ENCODE peak calls at places on chromosomes 16 and 17, in eight cellular contexts. K is mucosa of gallbladder, B is NCI-H446 treated with DMSO at 0.1 percent for 48 hours, W is fibroblast of the aortic adventitia, X is OCI-LY7, Z is NCI-H2227 treated with DMSO at 0.1 percent for 48 hours, D is omental fat pad, N is ACHN. T is an unnamed sample.
A peak's percentile ranks its signal among the peaks of the same experiment; 100 is the strongest.

GRCh38 chr16:68707341-68708152 is 29.5 kb upstream of the CDH1 start:
- DNase-seq in K (peak; percentile 80), B (no peak), W (no peak), X (no peak), Z (no peak), D (no peak), N (peak; percentile 86), T (peak; percentile 91)

GRCh38 chr16:30005341-30006094 is 5.3 kb downstream of the DOC2A start:
- DNase-seq in K (no peak), B (no peak), W (peak; percentile 51), X (peak; percentile 59), Z (no peak), D (no peak), N (peak; percentile 64), T (no peak)

GRCh38 chr16:77898671-77899211 is 110.4 kb downstream of the VAT1L start:
- DNase-seq in K (no peak), B (no peak), W (peak; percentile 57), X (no peak), Z (no peak), D (no peak), N (no peak), T (no peak)

GRCh38 chr16:69351309-69352027 is at the start of gene TMED6:
- DNase-seq in K (peak; percentile 56), B (no peak), W (no peak), X (no peak), Z (peak; percentile 33), D (no peak), N (peak; percentile 69), T (no peak)

GRCh38 chr16:47600376-47600775 is 139.2 kb downstream of the PHKB start:
- DNase-seq in K (no peak), B (no peak), W (no peak), X (no peak), Z (no peak), D (no peak), N (no peak), T (no peak)

GRCh38 chr17:81577278-81578000 is 25.3 kb upstream of the FAAP100 start:
- DNase-seq in K (no peak), B (no peak), W (peak; percentile 43), X (peak; percentile 19), Z (no peak), D (no peak), N (peak; percentile 39), T (no peak)

GRCh38 chr16:14321542-14321941 is 250.4 kb downstream of the MRTFB start:
- DNase-seq in K (no peak), B (no peak), W (no peak), X (no peak), Z (no peak), D (no peak), N (no peak), T (no peak)

GRCh38 chr17:8735336-8735939 is 9.2 kb downstream of the CCDC42 start:
- DNase-seq in K (no peak), B (no peak), W (no peak), X (no peak), Z (no peak), D (no peak), N (no peak), T (no peak)

GRCh38 chr16:11201498-11202259 is 54.3 kb downstream of the SOCS1 start:
- DNase-seq in K (peak; percentile 60), B (no peak), W (peak; percentile 82), X (no peak), Z (no peak), D (no peak), N (peak; percentile 65), T (peak; percentile 79)

GRCh38 chr16:20873331-20873730 is 26.8 kb downstream of the DCUN1D3 start:
- DNase-seq in K (no peak), B (no peak), W (no peak), X (no peak), Z (no peak), D (no peak), N (no peak), T (no peak)

GRCh38 chr17:10628756-10629155 is 28.4 kb downstream of the MYH3 start:
- DNase-seq in K (no peak), B (no peak), W (no peak), X (no peak), Z (no peak), D (no peak), N (no peak), T (no peak)

GRCh38 chr17:8935194-8935593 is 30.3 kb downstream of the PIK3R5 start:
- DNase-seq in K (no peak), B (no peak), W (no peak), X (no peak), Z (no peak), D (no peak), N (no peak), T (no peak)

GRCh38 chr16:17359778-17360177 is 111.0 kb downstream of the XYLT1 start:
- DNase-seq in K (no peak), B (peak; percentile 45), W (peak; percentile 48), X (peak; percentile 33), Z (no peak), D (no peak), N (no peak), T (no peak)

GRCh38 chr16:28514246-28514645 is 7.6 kb upstream of the IL27 start:
- DNase-seq in K (no peak), B (no peak), W (no peak), X (no peak), Z (no peak), D (no peak), N (no peak), T (no peak)

GRCh38 chr16:50702725-50703124 is 9.3 kb downstream of the NOD2 start:
- DNase-seq in K (no peak), B (peak; percentile 13), W (no peak), X (no peak), Z (no peak), D (no peak), N (no peak), T (no peak)

GRCh38 chr16:391885-392335 is 5.1 kb upstream of the NME4 start:
- DNase-seq in K (no peak), B (peak; percentile 9), W (peak; percentile 70), X (peak; percentile 65), Z (peak; percentile 28), D (no peak), N (peak; percentile 66), T (peak; percentile 80)

GRCh38 chr17:9298776-9299295 is 276.8 kb downstream of the STX8 start:
- DNase-seq in K (no peak), B (no peak), W (no peak), X (no peak), Z (no peak), D (no peak), N (no peak), T (no peak)

GRCh38 chr16:88454315-88455057 is 1.4 kb downstream of the ZFPM1 start:
- DNase-seq in K (no peak), B (no peak), W (no peak), X (peak; percentile 59), Z (no peak), D (no peak), N (peak; percentile 14), T (no peak)

GRCh38 chr17:31653710-31654109 is 205.3 kb downstream of the COPRS start:
- DNase-seq in K (no peak), B (no peak), W (peak; percentile 36), X (no peak), Z (no peak), D (no peak), N (no peak), T (no peak)

GRCh38 chr17:4389079-4389478 is 22.6 kb upstream of the UBE2G1 start:
- DNase-seq in K (no peak), B (no peak), W (no peak), X (no peak), Z (no peak), D (no peak), N (no peak), T (no peak)

GRCh38 chr17:37530420-37530819 is 40.7 kb downstream of the DUSP14 start:
- DNase-seq in K (no peak), B (no peak), W (no peak), X (no peak), Z (no peak), D (no peak), N (no peak), T (no peak)

GRCh38 chr17:68740555-68741447 is 139.6 kb upstream of the FAM20A start:
- DNase-seq in K (no peak), B (no peak), W (no peak), X (no peak), Z (no peak), D (no peak), N (no peak), T (no peak)

GRCh38 chr17:20189322-20189721 is 180.2 kb downstream of the SPECC1 start:
- DNase-seq in K (no peak), B (peak; percentile 74), W (no peak), X (no peak), Z (no peak), D (no peak), N (peak; percentile 34), T (peak; percentile 53)

GRCh38 chr17:71921726-71922320 is 199.0 kb upstream of the SOX9 start:
- DNase-seq in K (no peak), B (no peak), W (no peak), X (no peak), Z (no peak), D (no peak), N (no peak), T (no peak)

GRCh38 chr17:31678431-31678830 is 180.6 kb downstream of the COPRS start:
- DNase-seq in K (no peak), B (peak; percentile 61), W (peak; percentile 25), X (no peak), Z (no peak), D (no peak), N (no peak), T (no peak)

GRCh38 chr17:72116692-72117469 is 3.9 kb upstream of the SOX9 start:
- DNase-seq in K (no peak), B (no peak), W (no peak), X (no peak), Z (no peak), D (no peak), N (no peak), T (no peak)

GRCh38 chr16:86519649-86520316 is 9.5 kb downstream of the FOXF1 start:
- DNase-seq in K (no peak), B (no peak), W (peak; percentile 70), X (peak; percentile 62), Z (no peak), D (peak; percentile 41), N (peak; percentile 60), T (peak; percentile 79)

GRCh38 chr17:40264458-40265185 is 23.1 kb upstream of the CDC6 start:
- DNase-seq in K (no peak), B (no peak), W (no peak), X (no peak), Z (no peak), D (no peak), N (no peak), T (no peak)